ENCODE peak calls at places on chromosomes 1 and 21, in six cellular contexts. O, T, C, U, Y and X are unnamed samples.

GRCh38 chr1:37606481-37607263 is 10.9 kb upstream of the GNL2 start:
- DNase-seq in U (no peak), T (no peak), Y (no peak), C (no peak), O (no peak), X (peak; percentile 15)

GRCh38 chr1:178645157-178645825 is 79.8 kb upstream of the RALGPS2 start:
- DNase-seq in T (no peak), U (no peak), C (no peak), Y (no peak), O (no peak), X (no peak)

GRCh38 chr1:179550753-179551682 is 24.7 kb downstream of the NPHS2 start:
- DNase-seq in O (peak; percentile 50), Y (peak; percentile 23), T (no peak), C (peak; percentile 13), U (peak; percentile 26), X (peak; percentile 75)

GRCh38 chr1:37474697-37475379 is 458 bp downstream of the ZC3H12A start:
- DNase-seq in U (no peak), Y (no peak), O (no peak), C (peak; percentile 53), T (no peak), X (no peak)

GRCh38 chr21:42959754-42960153 is 14.6 kb upstream of the PKNOX1 start:
- DNase-seq in U (no peak), T (no peak), Y (no peak), O (no peak), C (no peak), X (no peak)

GRCh38 chr1:225746361-225747179 is 31.1 kb upstream of the SRP9 start:
- DNase-seq in Y (peak; percentile 85), C (no peak), U (no peak), O (peak; percentile 89), T (peak; percentile 87), X (no peak)

GRCh38 chr1:108813326-108813725 is 43.6 kb downstream of the AKNAD1 start:
- DNase-seq in O (no peak), C (no peak), U (no peak), Y (no peak), T (no peak), X (no peak)

GRCh38 chr1:48470506-48470905 is 1.5 kb downstream of the SPATA6 start:
- DNase-seq in U (no peak), Y (no peak), C (no peak), O (no peak), T (peak; percentile 37), X (no peak)

GRCh38 chr1:158146739-158147138 is 34.0 kb upstream of the CD1D start:
- DNase-seq in C (no peak), T (no peak), U (no peak), O (no peak), Y (no peak), X (no peak)

GRCh38 chr1:53550201-53550741 is 91.1 kb downstream of the DMRTB1 start:
- DNase-seq in Y (no peak), T (no peak), U (no peak), C (no peak), O (no peak), X (peak; percentile 66)

GRCh38 chr1:166947398-166948043 is 27.8 kb downstream of the ILDR2 start:
- DNase-seq in C (peak; percentile 12), O (no peak), Y (no peak), T (peak; percentile 24), U (no peak), X (peak; percentile 67)

GRCh38 chr1:233261615-233262168 is 33.8 kb downstream of the PCNX2 start:
- DNase-seq in C (no peak), T (no peak), U (no peak), O (no peak), Y (no peak), X (no peak)

GRCh38 chr1:178341218-178341956 is 155.4 kb downstream of the CLEC20A start:
- DNase-seq in O (peak; percentile 48), Y (no peak), U (no peak), T (peak; percentile 95), C (no peak), X (no peak)

GRCh38 chr1:160704250-160704649 is 7.4 kb downstream of the CD48 start:
- DNase-seq in T (no peak), O (no peak), C (no peak), Y (no peak), U (no peak), X (peak; percentile 88)

GRCh38 chr1:234953655-234954420 is 174.8 kb downstream of the TOMM20 start:
- DNase-seq in C (no peak), O (no peak), T (no peak), U (no peak), Y (no peak), X (no peak)

GRCh38 chr1:201312298-201312697 is 29.0 kb downstream of the PKP1 start:
- DNase-seq in C (no peak), Y (no peak), T (no peak), O (peak; percentile 13), U (no peak), X (no peak)

GRCh38 chr1:3928622-3929021 is 28.6 kb upstream of the C1orf174 start:
- DNase-seq in Y (no peak), T (no peak), O (no peak), U (no peak), C (no peak), X (no peak)

GRCh38 chr21:33268736-33269441 is 2.7 kb downstream of the IL10RB start:
- DNase-seq in T (no peak), U (peak; percentile 96), Y (peak; percentile 29), O (peak; percentile 22), C (no peak), X (no peak)

GRCh38 chr1:11211925-11212587 is 22.9 kb downstream of the ANGPTL7 start:
- DNase-seq in O (no peak), T (no peak), C (no peak), Y (no peak), U (no peak), X (no peak)

GRCh38 chr1:29117381-29117780 is 6.3 kb downstream of the TMEM200B start:
- DNase-seq in Y (peak; percentile 35), O (no peak), T (no peak), C (no peak), U (no peak), X (no peak)
- TF ChIP-seq CTCF in Y (peak; percentile 64), O (no peak), T (no peak), C (no peak), U (no peak), X (no peak)

GRCh38 chr1:54754045-54754444 is 10.3 kb downstream of the PARS2 start:
- DNase-seq in O (no peak), C (no peak), U (no peak), T (no peak), Y (no peak), X (no peak)

GRCh38 chr1:54754486-54755285 is 9.6 kb downstream of the PARS2 start:
- DNase-seq in T (no peak), U (no peak), O (no peak), C (no peak), Y (no peak), X (no peak)

GRCh38 chr1:54758678-54759348 is 5.5 kb downstream of the PARS2 start:
- DNase-seq in O (no peak), U (no peak), T (no peak), C (no peak), Y (no peak), X (no peak)

GRCh38 chr1:54763814-54764131 is 550 bp downstream of the PARS2 start:
- DNase-seq in C (no peak), Y (peak; percentile 10), O (no peak), T (no peak), U (no peak), X (no peak)

GRCh38 chr1:54757833-54758232 is 6.5 kb downstream of the PARS2 start:
- DNase-seq in U (no peak), Y (no peak), C (no peak), O (no peak), T (no peak), X (no peak)
- TF ChIP-seq MYC in U (no peak), Y (no peak), C (no peak), O (no peak), T (no peak), X (no peak)

GRCh38 chr1:17234405-17234804 is 14.5 kb upstream of the PADI3 start:
- DNase-seq in U (no peak), C (no peak), O (no peak), T (no peak), Y (no peak), X (no peak)

GRCh38 chr1:17236779-17237601 is 11.9 kb upstream of the PADI3 start:
- DNase-seq in O (peak; percentile 92), U (peak; percentile 31), T (peak; percentile 77), Y (peak; percentile 73), C (peak; percentile 91), X (peak; percentile 84)

GRCh38 chr1:17243274-17243673 is 5.6 kb upstream of the PADI3 start:
- DNase-seq in U (no peak), C (no peak), O (no peak), T (no peak), Y (no peak), X (no peak)

GRCh38 chr1:17235135-17235880 is 13.6 kb upstream of the PADI3 start:
- DNase-seq in C (no peak), U (no peak), Y (no peak), T (no peak), O (peak; percentile 48), X (no peak)

DNA sequence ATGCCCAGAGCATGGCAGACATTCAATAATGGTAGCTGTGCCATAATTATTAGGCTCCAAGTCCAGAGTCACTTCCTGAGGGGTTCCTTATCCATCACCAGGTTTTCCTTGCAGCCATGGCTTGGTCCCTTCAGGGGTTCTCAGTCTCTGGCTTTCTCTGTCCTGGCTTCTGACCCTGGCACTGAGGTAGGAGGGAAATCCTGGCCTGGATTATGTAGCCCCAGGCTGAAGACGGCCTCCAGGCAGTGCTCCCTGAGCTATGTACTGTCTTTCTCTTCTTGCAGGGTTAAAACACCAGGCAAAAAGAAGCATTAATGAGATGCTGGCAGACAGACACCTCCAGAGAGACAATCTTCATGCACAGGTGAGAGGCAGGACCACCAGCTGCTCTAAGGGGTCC is 9.5 kb upstream of the PADI3 start:
- DNase-seq in T (peak; percentile 73), Y (peak; percentile 45), U (peak; percentile 32), O (peak; percentile 91), C (peak; percentile 75), X (peak; percentile 90)
- TF ChIP-seq MAX in T (no peak), Y (no peak), U (no peak), O (no peak), C (no peak), X (no peak)

GRCh38 chr1:187817782-187818181 is 989.0 kb downstream of the PLA2G4A start:
- DNase-seq in C (no peak), O (no peak), T (no peak), Y (no peak), U (no peak), X (peak; percentile 4)
- TF ChIP-seq CTCF in C (no peak), O (no peak), T (peak; percentile 1), Y (no peak), U (peak; percentile 31), X (no peak)

DNA sequence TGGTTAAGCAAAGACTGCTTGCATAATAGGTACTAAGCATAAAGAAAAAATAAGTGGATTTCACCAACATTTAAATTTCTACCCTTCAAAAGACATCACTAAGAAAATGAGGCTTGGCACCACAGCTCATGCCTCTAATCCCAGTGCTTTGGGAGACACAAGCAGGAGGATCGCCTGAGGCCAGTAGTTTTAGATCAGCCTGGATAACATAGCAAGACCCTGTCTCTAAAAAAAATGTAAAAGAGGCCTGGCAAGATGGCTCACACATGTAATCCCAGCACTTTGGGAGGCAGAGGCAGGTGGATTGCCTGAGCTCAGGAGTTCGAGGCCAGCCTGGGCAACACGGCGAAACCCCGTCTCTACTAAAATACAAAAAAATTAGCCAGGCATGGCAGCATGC is 73.0 kb downstream of the PIGK start:
- DNase-seq in Y (no peak), O (no peak), T (no peak), U (no peak), C (no peak), X (no peak)
- TF ChIP-seq MYC in Y (no peak), O (no peak), T (no peak), U (no peak), C (no peak), X (no peak)